ENCODE peak calls at places on chromosomes 7 and 10, in six cellular contexts. F is left cardiac atrium; X is stimulated activated CD8-positive, alpha-beta memory T cell treated with anti-CD3 and anti-CD28 coated beads, Interleukin-4, amount 100 ng/mL, for 1 hour; U is choroid plexus epithelial cell; Z is RKO; A is NCI-H2029. K is an unnamed sample.

GRCh38 chr10:45403151-45403550 is 29.1 kb downstream of the ALOX5 start:
- DNase-seq in F (no peak), X (no peak), U (peak; percentile 4), Z (peak; percentile 49), A (no peak), K (no peak)

GRCh38 chr10:124077216-124077615 is 16.2 kb downstream of the CHST15 start:
- DNase-seq in F (no peak), X (no peak), U (no peak), Z (no peak), A (no peak), K (no peak)

GRCh38 chr10:63206997-63207952 is 74.1 kb downstream of the NRBF2 start:
- DNase-seq in F (peak; percentile 34), X (no peak), U (peak; percentile 93), Z (no peak), A (no peak), K (no peak)

GRCh38 chr10:75202321-75203096 is 8.1 kb upstream of the VDAC2 start:
- DNase-seq in F (peak; percentile 86), X (no peak), U (peak; percentile 34), Z (no peak), A (no peak), K (peak; percentile 91)

GRCh38 chr10:123991622-123992570 is 100.3 kb upstream of the CPXM2 start:
- DNase-seq in F (no peak), X (no peak), U (no peak), Z (no peak), A (no peak), K (no peak)

GRCh38 chr10:117412469-117413005 is 37.3 kb upstream of the PDZD8 start:
- DNase-seq in F (no peak), X (no peak), U (no peak), Z (no peak), A (no peak), K (no peak)

GRCh38 chr10:102065561-102066420 is 642 bp downstream of the HPS6 start:
- DNase-seq in F (peak; percentile 47), X (no peak), U (peak; percentile 28), Z (peak; percentile 48), A (no peak), K (peak; percentile 68)

GRCh38 chr10:130802301-130802700 is 509.2 kb downstream of the TCERG1L start:
- DNase-seq in F (no peak), X (no peak), U (no peak), Z (no peak), A (peak; percentile 29), K (no peak)

GRCh38 chr7:136976504-136977251 is 108.2 kb downstream of the CHRM2 start:
- DNase-seq in F (no peak), X (no peak), U (no peak), Z (no peak), A (no peak), K (no peak)

K was measured in sigmoid colon.